ENCODE peak calls at places on chromosome 17, in seven cellular contexts. I is NCI-H1417; T is SK-N-SH; Y is activated CD4-positive, alpha-beta T cell treated with anti-CD3 and anti-CD28 coated beads, Interleukin-2, amount 10 ng/mL, durations not matched to agents 7 days and 5 days; W is PC-3; O is HS-27A; G is iPS-NIHi11. R is an unnamed sample.

GRCh38 chr17:29593546-29594440 is 861 bp downstream of the ANKRD13B start:
- DNase-seq in W (peak; percentile 6), I (peak; percentile 30), G (peak; percentile 50), T (no peak), O (no peak), Y (peak; percentile 47), R (peak; percentile 28)

GRCh38 chr17:9002610-9003354 is 18.5 kb upstream of the NTN1 start:
- DNase-seq in Y (peak; percentile 18), W (no peak), I (no peak), O (no peak), G (peak; percentile 81), T (peak; percentile 43), R (no peak)

GRCh38 chr17:75404739-75405364 is 626 bp downstream of the GRB2 start:
- DNase-seq in G (peak; percentile 53), T (peak; percentile 67), I (peak; percentile 68), Y (peak; percentile 63), W (peak; percentile 43), O (no peak), R (peak; percentile 35)

GRCh38 chr17:41812176-41813038 is at the start of gene FKBP10:
- DNase-seq in G (peak; percentile 92), Y (peak; percentile 31), T (peak; percentile 97), W (peak; percentile 68), I (peak; percentile 71), O (no peak), R (peak; percentile 77)

GRCh38 chr17:20120835-20121234 is 111.7 kb downstream of the SPECC1 start:
- DNase-seq in O (no peak), Y (no peak), W (no peak), I (no peak), T (no peak), G (no peak), R (no peak)

GRCh38 chr17:29572691-29573557 is 4.4 kb downstream of the TP53I13 start:
- DNase-seq in T (peak; percentile 89), Y (peak; percentile 50), G (peak; percentile 65), I (no peak), O (no peak), W (no peak), R (no peak)

GRCh38 chr17:75516619-75517276 is 420 bp downstream of the TSEN54 start:
- DNase-seq in G (peak; percentile 71), Y (peak; percentile 30), W (peak; percentile 21), O (no peak), I (no peak), T (no peak), R (no peak)

GRCh38 chr17:17204041-17204591 is 2.0 kb downstream of the PLD6 start:
- DNase-seq in G (no peak), W (no peak), T (no peak), Y (no peak), I (no peak), O (no peak), R (no peak)

GRCh38 chr17:47941998-47942490 is 673 bp downstream of the PNPO start:
- DNase-seq in G (no peak), O (no peak), T (peak; percentile 48), Y (no peak), W (no peak), I (no peak), R (no peak)

GRCh38 chr17:42720996-42721583 is 23.8 kb downstream of the EZH1 start:
- DNase-seq in O (no peak), G (peak; percentile 72), I (peak; percentile 64), W (peak; percentile 80), Y (peak; percentile 65), T (peak; percentile 75), R (peak; percentile 53)

GRCh38 chr17:13940858-13941665 is 128.2 kb upstream of the COX10 start:
- DNase-seq in G (no peak), Y (no peak), T (no peak), O (peak; percentile 23), W (peak; percentile 90), I (no peak), R (peak; percentile 21)

GRCh38 chr17:4163951-4164350 is 21.0 kb downstream of the CYB5D2 start:
- DNase-seq in G (no peak), O (no peak), Y (no peak), T (no peak), I (no peak), W (no peak), R (peak; percentile 20)

GRCh38 chr17:55500103-55500502 is 11.1 kb downstream of the SMIM36 start:
- DNase-seq in Y (no peak), I (no peak), T (no peak), G (no peak), O (no peak), W (no peak), R (no peak)

GRCh38 chr17:62135742-62136141 is 70.7 kb upstream of the MED13 start:
- DNase-seq in W (no peak), O (no peak), G (no peak), T (no peak), Y (no peak), I (no peak), R (no peak)

GRCh38 chr17:49029841-49030240 is 32.7 kb downstream of the IGF2BP1 start:
- DNase-seq in W (peak; percentile 24), Y (no peak), T (no peak), G (no peak), I (no peak), O (no peak), R (no peak)

GRCh38 chr17:38600906-38601305 is 4.8 kb downstream of the SRCIN1 start:
- DNase-seq in W (no peak), G (peak; percentile 43), Y (no peak), O (no peak), I (no peak), T (no peak), R (no peak)

GRCh38 chr17:35088911-35089845 is 25.7 kb upstream of the RFFL start:
- DNase-seq in T (peak; percentile 96), W (peak; percentile 83), I (peak; percentile 93), O (no peak), G (peak; percentile 92), Y (peak; percentile 87), R (peak; percentile 76)

GRCh38 chr17:63700528-63701441 is 860 bp upstream of the LIMD2 start:
- DNase-seq in W (no peak), I (peak; percentile 20), T (peak; percentile 97), G (peak; percentile 89), Y (peak; percentile 51), O (no peak), R (no peak)

GRCh38 chr17:64240741-64241347 is 22.2 kb downstream of the TEX2 start:
- DNase-seq in T (peak; percentile 87), W (peak; percentile 43), G (no peak), I (no peak), O (no peak), Y (no peak), R (peak; percentile 26)

GRCh38 chr17:77465358-77466041 is 324.7 kb downstream of the SEC14L1 start:
- DNase-seq in O (no peak), T (no peak), G (peak; percentile 55), Y (peak; percentile 90), W (peak; percentile 54), I (no peak), R (no peak)

GRCh38 chr17:16889088-16889465 is 82.8 kb downstream of the TNFRSF13B start:
- DNase-seq in T (no peak), O (no peak), I (no peak), Y (no peak), G (no peak), W (no peak), R (no peak)

GRCh38 chr17:52505601-52506000 is 347.1 kb upstream of the CA10 start:
- DNase-seq in W (no peak), G (no peak), T (no peak), Y (no peak), I (no peak), O (no peak), R (peak; percentile 3)

GRCh38 chr17:47318197-47318918 is 5.4 kb upstream of the EFCAB13 start:
- DNase-seq in I (no peak), O (no peak), Y (no peak), W (no peak), T (no peak), G (no peak), R (no peak)

GRCh38 chr17:14318906-14319205 is 18.0 kb downstream of the HS3ST3B1 start:
- DNase-seq in G (no peak), O (no peak), I (no peak), W (no peak), Y (peak; percentile 34), T (no peak), R (no peak)

GRCh38 chr17:82269138-82269881 is 4.2 kb downstream of the CSNK1D start:
- DNase-seq in O (no peak), G (no peak), I (no peak), T (no peak), W (no peak), Y (no peak), R (no peak)

GRCh38 chr17:68344701-68345136 is 53.4 kb downstream of the ARSG start:
- DNase-seq in O (no peak), T (no peak), G (no peak), Y (peak; percentile 65), I (no peak), W (no peak), R (no peak)